ENCODE peak calls at places on chromosomes 5 and 9, in nine cellular contexts. Q is GM23338, A is PC-3, N is neural progenitor cell, O is OCI-LY7, T is HCT116, C is SK-N-SH, Y is hepatocyte, U is MM.1S. P is an unnamed sample.

GRCh38 chr9:133130721-133131244 is 9.7 kb upstream of the RALGDS start:
- DNase-seq in Q (no peak), A (no peak), N (no peak), O (peak; percentile 77), T (no peak), C (no peak), Y (no peak), U (no peak), P (no peak)

GRCh38 chr5:57711946-57712345 is 229.3 kb upstream of the ACTBL2 start:
- DNase-seq in Q (no peak), A (no peak), N (no peak), O (no peak), T (no peak), C (no peak), Y (no peak), U (no peak), P (no peak)

GRCh38 chr9:76415731-76416130 is 21.5 kb upstream of the RFK start:
- DNase-seq in Q (no peak), A (no peak), N (no peak), O (no peak), T (no peak), C (no peak), Y (no peak), U (no peak), P (no peak)

GRCh38 chr5:76870046-76870445 is 20.2 kb downstream of the S100Z start:
- DNase-seq in Q (peak; percentile 49), A (no peak), N (no peak), O (no peak), T (no peak), C (no peak), Y (peak; percentile 46), U (no peak), P (no peak)

GRCh38 chr5:9108156-9108555 is 437.7 kb downstream of the SEMA5A start:
- DNase-seq in Q (no peak), A (no peak), N (peak; percentile 10), O (no peak), T (no peak), C (peak; percentile 25), Y (no peak), U (no peak), P (peak; percentile 28)

GRCh38 chr5:33824516-33825195 is 67.1 kb downstream of the ADAMTS12 start:
- DNase-seq in Q (no peak), A (no peak), N (no peak), O (no peak), T (no peak), C (no peak), Y (no peak), U (no peak), P (peak; percentile 84)

GRCh38 chr9:93471135-93471534 is 17.8 kb upstream of the FAM120AOS start:
- DNase-seq in Q (no peak), A (no peak), N (no peak), O (no peak), T (no peak), C (no peak), Y (no peak), U (no peak), P (peak; percentile 46)

GRCh38 chr9:93083592-93084470 is 12.2 kb upstream of the CARD19 start:
- DNase-seq in Q (no peak), A (no peak), N (peak; percentile 0), O (no peak), T (no peak), C (peak; percentile 3), Y (no peak), U (no peak), P (no peak)

GRCh38 chr9:84669008-84669292 is 579 bp upstream of the NTRK2 start:
- DNase-seq in Q (peak; percentile 23), A (no peak), N (no peak), O (no peak), T (no peak), C (no peak), Y (no peak), U (no peak), P (no peak)

GRCh38 chr5:146390469-146390868 is 51.8 kb downstream of the POU4F3 start:
- DNase-seq in Q (peak; percentile 77), A (peak; percentile 24), N (peak; percentile 60), O (no peak), T (peak; percentile 6), C (no peak), Y (no peak), U (no peak), P (no peak)

GRCh38 chr9:27653246-27653645 is 80.0 kb upstream of the C9orf72 start:
- DNase-seq in Q (no peak), A (peak; percentile 25), N (no peak), O (no peak), T (no peak), C (no peak), Y (no peak), U (no peak), P (no peak)

GRCh38 chr5:50593681-50594080 is 72.8 kb upstream of the PARP8 start:
- DNase-seq in Q (no peak), A (no peak), N (no peak), O (no peak), T (no peak), C (no peak), Y (no peak), U (no peak), P (peak; percentile 1)

GRCh38 chr5:60677831-60678664 is 21.9 kb downstream of the DEPDC1B start:
- DNase-seq in Q (peak; percentile 79), A (peak; percentile 82), N (peak; percentile 32), O (peak; percentile 33), T (no peak), C (peak; percentile 41), Y (peak; percentile 49), U (peak; percentile 24), P (peak; percentile 58)

GRCh38 chr9:123115146-123115913 is 81.9 kb downstream of the GPR21 start:
- DNase-seq in Q (no peak), A (no peak), N (no peak), O (no peak), T (no peak), C (no peak), Y (no peak), U (no peak), P (no peak)

GRCh38 chr9:70470050-70471015 is 55.9 kb upstream of the KLF9 start:
- DNase-seq in Q (no peak), A (no peak), N (no peak), O (no peak), T (no peak), C (no peak), Y (peak; percentile 77), U (no peak), P (peak; percentile 41)

GRCh38 chr5:40679071-40679997 is at the start of gene PTGER4:
- DNase-seq in Q (peak; percentile 93), A (peak; percentile 96), N (peak; percentile 91), O (peak; percentile 67), T (peak; percentile 88), C (peak; percentile 89), Y (peak; percentile 93), U (peak; percentile 86), P (peak; percentile 94)

GRCh38 chr5:40675396-40676133 is 4.2 kb upstream of the PTGER4 start:
- DNase-seq in Q (no peak), A (no peak), N (no peak), O (no peak), T (no peak), C (no peak), Y (no peak), U (no peak), P (no peak)

GRCh38 chr5:40678021-40678939 is 1.4 kb upstream of the PTGER4 start:
- DNase-seq in Q (no peak), A (peak; percentile 58), N (no peak), O (no peak), T (no peak), C (no peak), Y (no peak), U (peak; percentile 65), P (no peak)

GRCh38 chr5:40676643-40677333 is 2.9 kb upstream of the PTGER4 start:
- DNase-seq in Q (peak; percentile 29), A (peak; percentile 92), N (no peak), O (no peak), T (no peak), C (no peak), Y (peak; percentile 20), U (no peak), P (peak; percentile 78)

DNA sequence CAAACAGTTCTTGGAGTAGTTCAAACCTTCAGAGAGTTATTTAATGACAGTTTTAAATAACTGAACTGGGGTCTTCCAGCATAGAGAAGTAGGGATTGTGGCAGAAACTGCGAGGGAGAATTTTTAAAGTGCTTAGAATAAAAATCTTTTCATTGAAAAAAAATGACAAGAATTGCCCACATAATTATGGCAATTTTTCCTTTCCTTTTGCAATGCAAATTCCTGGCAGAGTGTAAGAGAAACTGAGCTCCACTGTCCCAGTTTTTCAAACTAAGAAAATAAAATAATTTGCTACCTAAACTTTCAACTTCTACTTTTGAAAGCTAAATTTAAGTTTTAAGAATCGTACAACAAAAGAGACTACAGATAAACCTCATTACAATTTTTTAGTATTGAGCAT is 2.3 kb upstream of the PTGER4 start:
- DNase-seq in Q (no peak), A (no peak), N (no peak), O (no peak), T (no peak), C (no peak), Y (no peak), U (no peak), P (peak; percentile 18)
- H3K4me2 ChIP-seq in Q (no peak overlapping the region), A (peak overlapping the region; percentile 95), N (no peak overlapping the region), O (no peak overlapping the region), T (peak overlapping the region; percentile 36), C (no peak overlapping the region), Y (no peak overlapping the region), U (peak overlapping the region; percentile 86), P (peak overlapping the region; percentile 51)

DNA sequence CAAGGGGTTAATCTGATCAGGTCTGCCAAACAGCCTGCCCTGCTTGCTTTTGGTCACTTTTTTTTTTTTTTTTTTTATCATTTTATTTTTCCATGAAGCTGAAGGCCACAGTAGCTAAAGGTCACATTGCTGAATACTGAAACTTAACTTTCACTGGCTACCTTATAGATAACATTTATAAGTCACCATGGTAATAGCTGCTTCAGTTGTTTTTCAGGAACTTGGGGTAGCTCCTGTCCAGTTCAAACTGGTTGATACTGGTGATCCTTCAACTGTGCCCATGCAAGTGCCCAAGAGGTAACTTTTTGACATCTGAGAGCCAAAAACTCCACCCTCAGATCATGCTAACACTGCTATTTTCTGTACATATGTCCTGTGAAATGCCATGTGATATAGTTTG is 68.3 kb upstream of the RGS7BP start:
- DNase-seq in Q (no peak), A (no peak), N (no peak), O (no peak), T (no peak), C (no peak), Y (no peak), U (no peak), P (no peak)
- TF ChIP-seq EZH2phosphoT487 in Q (no peak), A (no peak), N (no peak), O (no peak), T (no peak), C (no peak), Y (no peak), U (no peak), P (no peak)

DNA sequence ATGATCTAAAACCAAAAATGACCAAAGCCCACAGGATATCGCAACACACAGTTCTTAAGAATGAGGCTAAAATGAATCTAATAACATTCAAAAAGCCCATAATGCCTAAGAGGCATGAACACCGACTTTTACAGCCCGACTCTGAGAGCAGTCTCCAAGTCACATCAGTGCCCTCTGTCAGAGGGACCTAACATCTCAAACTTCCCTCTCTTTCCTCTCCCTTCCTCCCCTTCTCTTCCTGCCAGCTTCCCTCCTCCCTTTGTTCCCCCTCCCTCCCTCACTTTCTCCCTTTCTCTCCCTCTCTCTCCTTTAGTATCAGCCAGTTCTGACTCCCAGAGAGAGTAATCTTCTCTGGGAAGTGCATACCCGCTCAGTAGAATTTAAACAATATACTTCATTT is 154.4 kb downstream of the GLIS3 start:
- DNase-seq in Q (peak; percentile 36), A (no peak), N (peak; percentile 27), O (no peak), T (no peak), C (no peak), Y (no peak), U (no peak), P (no peak)
- H3K4me2 ChIP-seq in Q (no peak overlapping the region), A (peak overlapping the region; percentile 75), N (peak overlapping the region; percentile 66), O (no peak overlapping the region), T (no peak overlapping the region), C (peak overlapping the region; percentile 61), Y (peak overlapping the region; percentile 69), U (no peak overlapping the region), P (no peak overlapping the region)

GRCh38 chr9:97985058-97985861 is 2.1 kb downstream of the ANP32B start:
- DNase-seq in Q (peak; percentile 47), A (peak; percentile 25), N (peak; percentile 36), O (peak; percentile 72), T (no peak), C (no peak), Y (no peak), U (peak; percentile 66), P (peak; percentile 64)
- TF ChIP-seq EZH2phosphoT487 in Q (no peak), A (no peak), N (peak; percentile 36), O (no peak), T (no peak), C (no peak), Y (no peak), U (no peak), P (no peak)

P was measured in GM23248.